ENCODE peak calls at places on chromosomes 16 and 17, in seven cellular contexts. One of them, this sample, is unnamed.

GRCh38 chr16:52963471-52963870 is 89.2 kb downstream of the CHD9NB start:
- DNase-seq in activated CD4-positive, alpha-beta T cell treated with anti-CD3 and anti-CD28 coated beads, Interleukin-2, amount 10 ng/mL, durations not matched to agents 7 days and 5 days: no peak
- DNase-seq in T-cell: no peak
- DNase-seq in T-helper 1 cell: no peak
- DNase-seq in mucosa of gallbladder: no peak
- DNase-seq in T-helper 9 cell: no peak
- DNase-seq in renal cortical epithelial cell: no peak
- DNase-seq in this sample: no peak

GRCh38 chr16:69924041-69924775 is 26.9 kb upstream of the CLEC18A start:
- DNase-seq in activated CD4-positive, alpha-beta T cell treated with anti-CD3 and anti-CD28 coated beads, Interleukin-2, amount 10 ng/mL, durations not matched to agents 7 days and 5 days: no peak
- DNase-seq in T-cell: no peak
- DNase-seq in T-helper 1 cell: no peak
- DNase-seq in mucosa of gallbladder: no peak
- DNase-seq in T-helper 9 cell: no peak
- DNase-seq in renal cortical epithelial cell: no peak
- DNase-seq in this sample: no peak

GRCh38 chr16:86925067-86925791 is 346.9 kb downstream of the FOXL1 start:
- DNase-seq in activated CD4-positive, alpha-beta T cell treated with anti-CD3 and anti-CD28 coated beads, Interleukin-2, amount 10 ng/mL, durations not matched to agents 7 days and 5 days: no peak
- DNase-seq in T-cell: no peak
- DNase-seq in T-helper 1 cell: no peak
- DNase-seq in mucosa of gallbladder: no peak
- DNase-seq in T-helper 9 cell: no peak
- DNase-seq in renal cortical epithelial cell: peak
- DNase-seq in this sample: peak

GRCh38 chr16:85718682-85719081 is 29.9 kb upstream of the GINS2 start:
- DNase-seq in activated CD4-positive, alpha-beta T cell treated with anti-CD3 and anti-CD28 coated beads, Interleukin-2, amount 10 ng/mL, durations not matched to agents 7 days and 5 days: no peak
- DNase-seq in T-cell: no peak
- DNase-seq in T-helper 1 cell: no peak
- DNase-seq in mucosa of gallbladder: no peak
- DNase-seq in T-helper 9 cell: no peak
- DNase-seq in renal cortical epithelial cell: peak
- DNase-seq in this sample: no peak

GRCh38 chr17:8375738-8376259 is 705 bp downstream of the KRABD2 start:
- DNase-seq in activated CD4-positive, alpha-beta T cell treated with anti-CD3 and anti-CD28 coated beads, Interleukin-2, amount 10 ng/mL, durations not matched to agents 7 days and 5 days: no peak
- DNase-seq in T-cell: no peak
- DNase-seq in T-helper 1 cell: no peak
- DNase-seq in mucosa of gallbladder: peak
- DNase-seq in T-helper 9 cell: no peak
- DNase-seq in renal cortical epithelial cell: peak
- DNase-seq in this sample: no peak

GRCh38 chr17:64736804-64737492 is 74.8 kb upstream of the SMURF2 start:
- DNase-seq in activated CD4-positive, alpha-beta T cell treated with anti-CD3 and anti-CD28 coated beads, Interleukin-2, amount 10 ng/mL, durations not matched to agents 7 days and 5 days: peak
- DNase-seq in T-cell: peak
- DNase-seq in T-helper 1 cell: no peak
- DNase-seq in mucosa of gallbladder: peak
- DNase-seq in T-helper 9 cell: peak
- DNase-seq in renal cortical epithelial cell: peak
- DNase-seq in this sample: peak

GRCh38 chr17:3447625-3448024 is 14.0 kb upstream of the OR1E2 start:
- DNase-seq in activated CD4-positive, alpha-beta T cell treated with anti-CD3 and anti-CD28 coated beads, Interleukin-2, amount 10 ng/mL, durations not matched to agents 7 days and 5 days: no peak
- DNase-seq in T-cell: no peak
- DNase-seq in T-helper 1 cell: no peak
- DNase-seq in mucosa of gallbladder: no peak
- DNase-seq in T-helper 9 cell: no peak
- DNase-seq in renal cortical epithelial cell: peak
- DNase-seq in this sample: peak

GRCh38 chr16:83926726-83927397 is 26.2 kb upstream of the OSGIN1 start:
- DNase-seq in activated CD4-positive, alpha-beta T cell treated with anti-CD3 and anti-CD28 coated beads, Interleukin-2, amount 10 ng/mL, durations not matched to agents 7 days and 5 days: peak
- DNase-seq in T-cell: peak
- DNase-seq in T-helper 1 cell: no peak
- DNase-seq in mucosa of gallbladder: peak
- DNase-seq in T-helper 9 cell: peak
- DNase-seq in renal cortical epithelial cell: peak
- DNase-seq in this sample: peak

GRCh38 chr17:68457168-68457538 is at the start of gene WIPI1:
- DNase-seq in activated CD4-positive, alpha-beta T cell treated with anti-CD3 and anti-CD28 coated beads, Interleukin-2, amount 10 ng/mL, durations not matched to agents 7 days and 5 days: peak
- DNase-seq in T-cell: no peak
- DNase-seq in T-helper 1 cell: no peak
- DNase-seq in mucosa of gallbladder: peak
- DNase-seq in T-helper 9 cell: no peak
- DNase-seq in renal cortical epithelial cell: no peak
- DNase-seq in this sample: peak

GRCh38 chr17:34567665-34568064 is 11.7 kb upstream of the TMEM132E start:
- DNase-seq in activated CD4-positive, alpha-beta T cell treated with anti-CD3 and anti-CD28 coated beads, Interleukin-2, amount 10 ng/mL, durations not matched to agents 7 days and 5 days: no peak
- DNase-seq in T-cell: no peak
- DNase-seq in T-helper 1 cell: no peak
- DNase-seq in mucosa of gallbladder: no peak
- DNase-seq in T-helper 9 cell: no peak
- DNase-seq in renal cortical epithelial cell: no peak
- DNase-seq in this sample: peak

GRCh38 chr16:84455031-84455430 is 49.4 kb downstream of the MEAK7 start:
- DNase-seq in activated CD4-positive, alpha-beta T cell treated with anti-CD3 and anti-CD28 coated beads, Interleukin-2, amount 10 ng/mL, durations not matched to agents 7 days and 5 days: no peak
- DNase-seq in T-cell: no peak
- DNase-seq in T-helper 1 cell: no peak
- DNase-seq in mucosa of gallbladder: no peak
- DNase-seq in T-helper 9 cell: no peak
- DNase-seq in renal cortical epithelial cell: no peak
- DNase-seq in this sample: no peak

GRCh38 chr17:38735161-38735997 is 5.2 kb downstream of the CISD3 start:
- DNase-seq in activated CD4-positive, alpha-beta T cell treated with anti-CD3 and anti-CD28 coated beads, Interleukin-2, amount 10 ng/mL, durations not matched to agents 7 days and 5 days: peak
- DNase-seq in T-cell: peak
- DNase-seq in T-helper 1 cell: peak
- DNase-seq in mucosa of gallbladder: no peak
- DNase-seq in T-helper 9 cell: peak
- DNase-seq in renal cortical epithelial cell: no peak
- DNase-seq in this sample: no peak

GRCh38 chr16:64878964-64879363 is 242.9 kb downstream of the CDH11 start:
- DNase-seq in activated CD4-positive, alpha-beta T cell treated with anti-CD3 and anti-CD28 coated beads, Interleukin-2, amount 10 ng/mL, durations not matched to agents 7 days and 5 days: no peak
- DNase-seq in T-cell: no peak
- DNase-seq in T-helper 1 cell: no peak
- DNase-seq in mucosa of gallbladder: no peak
- DNase-seq in T-helper 9 cell: no peak
- DNase-seq in renal cortical epithelial cell: no peak
- DNase-seq in this sample: no peak

GRCh38 chr17:80460286-80460881 is 16.0 kb downstream of the NPTX1 start:
- DNase-seq in activated CD4-positive, alpha-beta T cell treated with anti-CD3 and anti-CD28 coated beads, Interleukin-2, amount 10 ng/mL, durations not matched to agents 7 days and 5 days: no peak
- DNase-seq in T-cell: no peak
- DNase-seq in T-helper 1 cell: no peak
- DNase-seq in mucosa of gallbladder: peak
- DNase-seq in T-helper 9 cell: no peak
- DNase-seq in renal cortical epithelial cell: no peak
- DNase-seq in this sample: no peak

GRCh38 chr17:82851381-82851780 is 11.6 kb upstream of the ZNF750 start:
- DNase-seq in activated CD4-positive, alpha-beta T cell treated with anti-CD3 and anti-CD28 coated beads, Interleukin-2, amount 10 ng/mL, durations not matched to agents 7 days and 5 days: no peak
- DNase-seq in T-cell: no peak
- DNase-seq in T-helper 1 cell: no peak
- DNase-seq in mucosa of gallbladder: no peak
- DNase-seq in T-helper 9 cell: no peak
- DNase-seq in renal cortical epithelial cell: no peak
- DNase-seq in this sample: no peak

GRCh38 chr17:48270896-48271295 is 159.1 kb downstream of the SKAP1 start:
- DNase-seq in activated CD4-positive, alpha-beta T cell treated with anti-CD3 and anti-CD28 coated beads, Interleukin-2, amount 10 ng/mL, durations not matched to agents 7 days and 5 days: no peak
- DNase-seq in T-cell: no peak
- DNase-seq in T-helper 1 cell: no peak
- DNase-seq in mucosa of gallbladder: no peak
- DNase-seq in T-helper 9 cell: no peak
- DNase-seq in renal cortical epithelial cell: no peak
- DNase-seq in this sample: no peak

GRCh38 chr16:8568231-8568617 is 22.1 kb downstream of the TMEM114 start:
- DNase-seq in activated CD4-positive, alpha-beta T cell treated with anti-CD3 and anti-CD28 coated beads, Interleukin-2, amount 10 ng/mL, durations not matched to agents 7 days and 5 days: no peak
- DNase-seq in T-cell: no peak
- DNase-seq in T-helper 1 cell: no peak
- DNase-seq in mucosa of gallbladder: no peak
- DNase-seq in T-helper 9 cell: no peak
- DNase-seq in renal cortical epithelial cell: no peak
- DNase-seq in this sample: no peak

GRCh38 chr17:82767041-82767754 is 15.3 kb downstream of the TBCD start:
- DNase-seq in activated CD4-positive, alpha-beta T cell treated with anti-CD3 and anti-CD28 coated beads, Interleukin-2, amount 10 ng/mL, durations not matched to agents 7 days and 5 days: peak
- DNase-seq in T-cell: no peak
- DNase-seq in T-helper 1 cell: no peak
- DNase-seq in mucosa of gallbladder: no peak
- DNase-seq in T-helper 9 cell: peak
- DNase-seq in renal cortical epithelial cell: peak
- DNase-seq in this sample: peak

GRCh38 chr17:9645858-9646555 is 690 bp downstream of the USP43 start:
- DNase-seq in activated CD4-positive, alpha-beta T cell treated with anti-CD3 and anti-CD28 coated beads, Interleukin-2, amount 10 ng/mL, durations not matched to agents 7 days and 5 days: peak
- DNase-seq in T-cell: peak
- DNase-seq in T-helper 1 cell: no peak
- DNase-seq in mucosa of gallbladder: peak
- DNase-seq in T-helper 9 cell: no peak
- DNase-seq in renal cortical epithelial cell: peak
- DNase-seq in this sample: no peak

GRCh38 chr17:9725575-9725974 is 65.8 kb downstream of the DHRS7C start:
- DNase-seq in activated CD4-positive, alpha-beta T cell treated with anti-CD3 and anti-CD28 coated beads, Interleukin-2, amount 10 ng/mL, durations not matched to agents 7 days and 5 days: no peak
- DNase-seq in T-cell: no peak
- DNase-seq in T-helper 1 cell: no peak
- DNase-seq in mucosa of gallbladder: no peak
- DNase-seq in T-helper 9 cell: no peak
- DNase-seq in renal cortical epithelial cell: no peak
- DNase-seq in this sample: peak

GRCh38 chr16:17970816-17971291 is 365.7 kb downstream of the NPIPA8 start:
- DNase-seq in activated CD4-positive, alpha-beta T cell treated with anti-CD3 and anti-CD28 coated beads, Interleukin-2, amount 10 ng/mL, durations not matched to agents 7 days and 5 days: no peak
- DNase-seq in T-cell: no peak
- DNase-seq in T-helper 1 cell: no peak
- DNase-seq in mucosa of gallbladder: no peak
- DNase-seq in T-helper 9 cell: no peak
- DNase-seq in renal cortical epithelial cell: no peak
- DNase-seq in this sample: no peak

GRCh38 chr16:89729293-89729692 is 8.0 kb downstream of the ZNF276 start:
- DNase-seq in activated CD4-positive, alpha-beta T cell treated with anti-CD3 and anti-CD28 coated beads, Interleukin-2, amount 10 ng/mL, durations not matched to agents 7 days and 5 days: no peak
- DNase-seq in T-cell: no peak
- DNase-seq in T-helper 1 cell: no peak
- DNase-seq in mucosa of gallbladder: no peak
- DNase-seq in T-helper 9 cell: no peak
- DNase-seq in renal cortical epithelial cell: no peak
- DNase-seq in this sample: no peak

GRCh38 chr16:28977703-28978641 is 3.4 kb downstream of the SPNS1 start:
- DNase-seq in activated CD4-positive, alpha-beta T cell treated with anti-CD3 and anti-CD28 coated beads, Interleukin-2, amount 10 ng/mL, durations not matched to agents 7 days and 5 days: peak
- DNase-seq in T-cell: no peak
- DNase-seq in T-helper 1 cell: peak
- DNase-seq in mucosa of gallbladder: no peak
- DNase-seq in T-helper 9 cell: no peak
- DNase-seq in renal cortical epithelial cell: no peak
- DNase-seq in this sample: no peak

GRCh38 chr17:43831633-43832032 is 1.3 kb downstream of the MPP3 start:
- DNase-seq in activated CD4-positive, alpha-beta T cell treated with anti-CD3 and anti-CD28 coated beads, Interleukin-2, amount 10 ng/mL, durations not matched to agents 7 days and 5 days: no peak
- DNase-seq in T-cell: no peak
- DNase-seq in T-helper 1 cell: no peak
- DNase-seq in mucosa of gallbladder: peak
- DNase-seq in T-helper 9 cell: no peak
- DNase-seq in renal cortical epithelial cell: no peak
- DNase-seq in this sample: no peak

GRCh38 chr16:19974607-19975006 is 90.0 kb upstream of the GPRC5B start:
- DNase-seq in activated CD4-positive, alpha-beta T cell treated with anti-CD3 and anti-CD28 coated beads, Interleukin-2, amount 10 ng/mL, durations not matched to agents 7 days and 5 days: no peak
- DNase-seq in T-cell: no peak
- DNase-seq in T-helper 1 cell: no peak
- DNase-seq in mucosa of gallbladder: no peak
- DNase-seq in T-helper 9 cell: no peak
- DNase-seq in renal cortical epithelial cell: no peak
- DNase-seq in this sample: no peak

GRCh38 chr17:27549251-27549919 is 81.6 kb upstream of the LGALS9 start:
- DNase-seq in activated CD4-positive, alpha-beta T cell treated with anti-CD3 and anti-CD28 coated beads, Interleukin-2, amount 10 ng/mL, durations not matched to agents 7 days and 5 days: no peak
- DNase-seq in T-cell: no peak
- DNase-seq in T-helper 1 cell: no peak
- DNase-seq in mucosa of gallbladder: no peak
- DNase-seq in T-helper 9 cell: no peak
- DNase-seq in renal cortical epithelial cell: no peak
- DNase-seq in this sample: no peak

GRCh38 chr17:72460711-72461110 is 339.9 kb downstream of the SOX9 start:
- DNase-seq in activated CD4-positive, alpha-beta T cell treated with anti-CD3 and anti-CD28 coated beads, Interleukin-2, amount 10 ng/mL, durations not matched to agents 7 days and 5 days: no peak
- DNase-seq in T-cell: no peak
- DNase-seq in T-helper 1 cell: no peak
- DNase-seq in mucosa of gallbladder: no peak
- DNase-seq in T-helper 9 cell: no peak
- DNase-seq in renal cortical epithelial cell: peak
- DNase-seq in this sample: no peak

GRCh38 chr17:77042688-77043330 is 98.0 kb upstream of the SEC14L1 start:
- DNase-seq in activated CD4-positive, alpha-beta T cell treated with anti-CD3 and anti-CD28 coated beads, Interleukin-2, amount 10 ng/mL, durations not matched to agents 7 days and 5 days: no peak
- DNase-seq in T-cell: no peak
- DNase-seq in T-helper 1 cell: no peak
- DNase-seq in mucosa of gallbladder: no peak
- DNase-seq in T-helper 9 cell: no peak
- DNase-seq in renal cortical epithelial cell: no peak
- DNase-seq in this sample: no peak